ENCODE peak calls at places on chromosome 5, in six cellular contexts. B is neural progenitor cell, X is MCF 10A, M is psoas muscle, Z is uterus, J is kidney epithelial cell. G is an unnamed sample.

GRCh38 chr5:119022017-119022745 is 33.8 kb upstream of the DTWD2 start:
- DNase-seq in B (peak; percentile 32), X (peak; percentile 57), M (no peak), Z (no peak), J (no peak), G (no peak)

GRCh38 chr5:175889910-175890684 is 18.7 kb downstream of the CPLX2 start:
- DNase-seq in B (no peak), X (no peak), M (no peak), Z (no peak), J (no peak), G (no peak)

GRCh38 chr5:124301850-124302249 is 444.6 kb downstream of the ZNF608 start:
- DNase-seq in B (peak; percentile 14), X (no peak), M (no peak), Z (no peak), J (no peak), G (no peak)

GRCh38 chr5:147805030-147805454 is 22.5 kb upstream of the JAKMIP2 start:
- DNase-seq in B (no peak), X (peak; percentile 59), M (no peak), Z (no peak), J (no peak), G (no peak)

GRCh38 chr5:135126688-135127603 is 92.9 kb upstream of the PITX1 start:
- DNase-seq in B (no peak), X (no peak), M (no peak), Z (no peak), J (peak; percentile 31), G (no peak)

GRCh38 chr5:6962256-6962655 is 249.0 kb downstream of the TENT4A start:
- DNase-seq in B (no peak), X (no peak), M (no peak), Z (no peak), J (no peak), G (no peak)

GRCh38 chr5:139951296-139951924 is 91.7 kb downstream of the NRG2 start:
- DNase-seq in B (no peak), X (no peak), M (peak; percentile 56), Z (no peak), J (no peak), G (no peak)

GRCh38 chr5:180135128-180135955 is 63.8 kb upstream of the RNF130 start:
- DNase-seq in B (no peak), X (peak; percentile 94), M (no peak), Z (peak; percentile 6), J (peak; percentile 52), G (no peak)

GRCh38 chr5:53009816-53010215 is 20.7 kb downstream of the ITGA2 start:
- DNase-seq in B (no peak), X (no peak), M (no peak), Z (no peak), J (no peak), G (no peak)

GRCh38 chr5:169753795-169754194 is 116.7 kb downstream of the DOCK2 start:
- DNase-seq in B (no peak), X (no peak), M (no peak), Z (no peak), J (no peak), G (no peak)

GRCh38 chr5:158837908-158838307 is 261.8 kb downstream of the EBF1 start:
- DNase-seq in B (no peak), X (peak; percentile 30), M (peak; percentile 45), Z (no peak), J (no peak), G (no peak)

GRCh38 chr5:65663804-65664521 is 39.1 kb downstream of the SHLD3 start:
- DNase-seq in B (peak; percentile 49), X (peak; percentile 31), M (no peak), Z (no peak), J (no peak), G (no peak)

GRCh38 chr5:112491257-112491656 is 72.2 kb upstream of the EPB41L4A start:
- DNase-seq in B (peak; percentile 7), X (peak; percentile 13), M (no peak), Z (no peak), J (no peak), G (no peak)

GRCh38 chr5:1312993-1313833 is 18.3 kb upstream of the TERT start:
- DNase-seq in B (no peak), X (peak; percentile 19), M (no peak), Z (no peak), J (no peak), G (no peak)

GRCh38 chr5:119597728-119598298 is 31.5 kb upstream of the FAM170A start:
- DNase-seq in B (no peak), X (no peak), M (no peak), Z (no peak), J (no peak), G (no peak)

GRCh38 chr5:98179791-98180755 is 593.4 kb upstream of the RGMB start:
- DNase-seq in B (no peak), X (no peak), M (no peak), Z (no peak), J (no peak), G (no peak)

GRCh38 chr5:171945476-171945875 is 61.0 kb downstream of the FBXW11 start:
- DNase-seq in B (no peak), X (no peak), M (no peak), Z (no peak), J (no peak), G (no peak)

GRCh38 chr5:103224894-103225246 is 33.7 kb upstream of the MACIR start:
- DNase-seq in B (no peak), X (no peak), M (no peak), Z (no peak), J (no peak), G (no peak)

GRCh38 chr5:142715291-142715690 is 29.4 kb upstream of the FGF1 start:
- DNase-seq in B (no peak), X (no peak), M (no peak), Z (no peak), J (no peak), G (no peak)

GRCh38 chr5:142719836-142720330 is 34.0 kb upstream of the FGF1 start:
- DNase-seq in B (no peak), X (no peak), M (no peak), Z (no peak), J (no peak), G (no peak)

GRCh38 chr5:142716963-142717362 is 31.1 kb upstream of the FGF1 start:
- DNase-seq in B (peak; percentile 79), X (peak; percentile 77), M (no peak), Z (peak; percentile 31), J (no peak), G (no peak)

GRCh38 chr5:142720561-142721275 is 34.8 kb upstream of the FGF1 start:
- DNase-seq in B (no peak), X (peak; percentile 95), M (no peak), Z (no peak), J (no peak), G (no peak)

GRCh38 chr5:142717582-142718215 is 31.8 kb upstream of the FGF1 start:
- DNase-seq in B (peak; percentile 52), X (peak; percentile 72), M (no peak), Z (peak; percentile 36), J (no peak), G (no peak)
- TF ChIP-seq CTCF in B (peak; percentile 56), X (peak; percentile 96), M (peak; percentile 50), Z (peak; percentile 78), J (peak; percentile 72), G (peak; percentile 83)

DNA sequence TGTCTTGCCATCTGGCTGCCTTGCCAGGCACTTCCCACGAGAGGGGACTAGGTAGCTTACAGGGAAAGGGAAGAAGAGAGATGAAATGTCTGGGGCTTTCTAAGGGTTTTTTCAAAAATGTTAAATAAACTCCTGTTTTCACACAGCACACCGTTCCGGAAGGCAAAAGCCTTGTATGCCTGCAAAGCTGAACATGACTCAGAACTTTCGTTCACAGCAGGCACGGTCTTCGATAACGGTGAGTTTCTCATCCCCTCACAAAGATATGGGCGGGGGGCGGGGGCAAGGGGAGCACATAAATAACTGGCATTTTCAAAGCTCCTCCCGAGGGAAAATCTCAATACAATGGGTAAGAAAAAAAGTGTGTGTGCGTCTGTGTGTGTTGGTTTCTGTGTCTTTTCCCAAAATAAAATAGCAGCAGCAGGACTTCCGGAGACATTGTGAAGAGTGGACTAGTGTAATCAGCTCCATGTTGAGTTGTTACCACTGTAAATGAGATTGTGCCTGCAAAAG is 189.6 kb downstream of the NR3C1 start:
- DNase-seq in B (no peak), X (no peak), M (no peak), Z (no peak), J (no peak), G (no peak)
- TF ChIP-seq CTCF in B (no peak), X (no peak), M (no peak), Z (no peak), J (no peak), G (no peak)

GRCh38 chr5:128671861-128672414 is 133.9 kb upstream of the FBN2 start:
- DNase-seq in B (no peak), X (no peak), M (no peak), Z (no peak), J (no peak), G (no peak)

GRCh38 chr5:128673010-128673409 is 135.0 kb upstream of the FBN2 start:
- DNase-seq in B (no peak), X (no peak), M (no peak), Z (no peak), J (no peak), G (no peak)

GRCh38 chr5:128673970-128674369 is 135.9 kb upstream of the FBN2 start:
- DNase-seq in B (peak; percentile 77), X (no peak), M (no peak), Z (no peak), J (no peak), G (no peak)

GRCh38 chr5:128673411-128673957 is 135.4 kb upstream of the FBN2 start:
- DNase-seq in B (no peak), X (no peak), M (no peak), Z (no peak), J (no peak), G (no peak)

GRCh38 chr5:128674837-128675446 is 136.9 kb upstream of the FBN2 start:
- DNase-seq in B (peak; percentile 50), X (peak; percentile 84), M (peak; percentile 14), Z (no peak), J (no peak), G (no peak)
- TF ChIP-seq CTCF in B (peak; percentile 63), X (peak; percentile 81), M (peak; percentile 26), Z (peak; percentile 44), J (peak; percentile 78), G (peak; percentile 83)

GRCh38 chr5:126480824-126481223 is 57.6 kb downstream of the GRAMD2B start:
- DNase-seq in B (no peak), X (no peak), M (no peak), Z (no peak), J (no peak), G (no peak)

GRCh38 chr5:126481243-126481642 is 58.0 kb downstream of the GRAMD2B start:
- DNase-seq in B (no peak), X (no peak), M (no peak), Z (no peak), J (no peak), G (no peak)

GRCh38 chr5:126477681-126478117 is 54.5 kb downstream of the GRAMD2B start:
- DNase-seq in B (no peak), X (no peak), M (no peak), Z (peak; percentile 76), J (no peak), G (no peak)

GRCh38 chr5:126479810-126480209 is 56.6 kb downstream of the GRAMD2B start:
- DNase-seq in B (no peak), X (no peak), M (no peak), Z (no peak), J (no peak), G (no peak)

DNA sequence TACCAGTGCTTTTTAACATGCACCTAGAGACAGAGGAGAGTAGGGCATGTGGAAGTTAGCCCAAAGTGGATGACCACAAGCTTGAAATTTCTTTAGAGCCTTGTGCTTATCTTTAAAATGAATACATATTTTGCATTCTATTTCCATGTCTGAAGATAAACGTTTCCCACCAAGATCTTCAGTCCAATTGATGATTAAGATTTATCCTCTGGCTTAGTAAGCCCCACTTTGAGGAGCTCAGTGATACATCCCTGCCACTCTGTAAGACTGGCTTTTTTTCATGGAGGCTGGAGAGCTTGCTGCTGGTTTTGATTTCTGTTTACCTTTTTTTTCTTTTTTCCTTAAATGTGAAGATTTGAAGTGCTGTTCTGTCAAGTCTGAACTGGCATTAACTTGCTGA is 54.1 kb downstream of the GRAMD2B start:
- DNase-seq in B (no peak), X (no peak), M (no peak), Z (no peak), J (no peak), G (no peak)
- TF ChIP-seq CTCF in B (no peak), X (no peak), M (no peak), Z (no peak), J (no peak), G (no peak)

G was measured in BJ.